ENCODE peak calls at places on chromosomes 16 and 17, in eight cellular contexts. K is activated CD8-positive, alpha-beta memory T cell treated with anti-CD3 and anti-CD28 coated beads for 1 hour; Y is HuH-7.5; R is ACHN; B is lower leg skin; V is heart right ventricle; N is T-helper 1 cell; G is cardiac fibroblast. T is an unnamed sample.

GRCh38 chr17:55601874-55602364 is 90.7 kb upstream of the SMIM36 start:
- DNase-seq in V (no peak), K (no peak), G (peak), B (no peak), Y (peak), R (peak), N (peak), T (no peak)

GRCh38 chr16:46929378-46930332 is 43.8 kb downstream of the DNAJA2 start:
- DNase-seq in V (peak), B (peak), N (peak), G (peak), K (peak), R (peak), Y (peak), T (peak)

GRCh38 chr16:4776141-4776705 is 9.3 kb upstream of the ZNF500 start:
- DNase-seq in V (no peak), N (no peak), G (no peak), B (no peak), Y (no peak), R (no peak), K (no peak), T (peak)

GRCh38 chr17:16282522-16282921 is 65.5 kb downstream of the PIGL start:
- DNase-seq in N (no peak), Y (no peak), G (peak), R (peak), K (no peak), B (no peak), V (no peak), T (peak)

GRCh38 chr16:2715519-2715918 is 4.5 kb downstream of the PRSS27 start:
- DNase-seq in N (peak), G (peak), Y (peak), V (peak), R (peak), B (no peak), K (peak), T (peak)

GRCh38 chr16:70685061-70685937 is 554 bp downstream of the MTSS2 start:
- DNase-seq in R (no peak), B (no peak), G (no peak), N (no peak), K (no peak), Y (no peak), V (no peak), T (no peak)

GRCh38 chr17:21445091-21445650 is 69.0 kb downstream of the KCNJ12 start:
- DNase-seq in R (no peak), Y (no peak), N (no peak), G (no peak), B (no peak), K (no peak), V (no peak), T (no peak)

GRCh38 chr17:78416791-78417530 is 38.5 kb downstream of the PGS1 start:
- DNase-seq in R (no peak), G (peak), K (no peak), B (no peak), V (peak), Y (no peak), N (no peak), T (no peak)

GRCh38 chr16:57759541-57760356 is 24.2 kb downstream of the KATNB1 start:
- DNase-seq in G (no peak), N (no peak), Y (no peak), R (no peak), B (no peak), V (no peak), K (no peak), T (peak)